ENCODE peak calls at places on chromosome 11, in six cellular contexts. T, S, U, Z, D and H are unnamed samples.

GRCh38 chr11:27282806-27283205 is 80.2 kb downstream of the CCDC34 start:
- DNase-seq in S (no peak), D (no peak), Z (no peak), T (no peak), U (no peak), H (no peak)

GRCh38 chr11:45076761-45077160 is 69.7 kb upstream of the PRDM11 start:
- DNase-seq in T (no peak), D (no peak), Z (no peak), S (no peak), U (no peak), H (no peak)

GRCh38 chr11:2869561-2870427 is 15.8 kb downstream of the CDKN1C start:
- DNase-seq in S (no peak), Z (no peak), D (no peak), U (no peak), T (no peak), H (no peak)

GRCh38 chr11:44886765-44887164 is 63.9 kb downstream of the TP53I11 start:
- DNase-seq in D (peak; percentile 6), T (no peak), S (no peak), U (no peak), Z (no peak), H (no peak)

GRCh38 chr11:86629070-86629706 is 43.2 kb downstream of the ME3 start:
- DNase-seq in T (no peak), U (no peak), Z (no peak), S (no peak), D (no peak), H (no peak)

GRCh38 chr11:130202009-130202817 is 42.6 kb downstream of the ST14 start:
- DNase-seq in U (no peak), Z (no peak), S (no peak), T (no peak), D (no peak), H (no peak)

GRCh38 chr11:76206077-76206326 is 300 bp downstream of the WNT11 start:
- DNase-seq in T (no peak), S (no peak), D (no peak), U (no peak), Z (no peak), H (no peak)

GRCh38 chr11:18723991-18724390 is 2.0 kb downstream of the IGSF22 start:
- DNase-seq in U (no peak), Z (no peak), T (no peak), D (no peak), S (no peak), H (no peak)

GRCh38 chr11:61122761-61123160 is 20.5 kb downstream of the CD5 start:
- DNase-seq in U (no peak), D (no peak), T (no peak), Z (no peak), S (no peak), H (no peak)

GRCh38 chr11:61022311-61023085 is 51.0 kb downstream of the CD6 start:
- DNase-seq in S (no peak), Z (no peak), U (no peak), T (no peak), D (no peak), H (no peak)

GRCh38 chr11:46347637-46348311 is 511 bp downstream of the DGKZ start:
- DNase-seq in Z (no peak), U (no peak), S (peak; percentile 54), T (peak; percentile 21), D (no peak), H (no peak)

GRCh38 chr11:134564472-134565200 is 152.6 kb upstream of the B3GAT1 start:
- DNase-seq in S (no peak), U (no peak), D (no peak), T (no peak), Z (no peak), H (no peak)

GRCh38 chr11:69437001-69437875 is 44.2 kb upstream of the LINC01488 start:
- DNase-seq in S (no peak), D (no peak), Z (no peak), T (peak; percentile 94), U (peak; percentile 96), H (no peak)

GRCh38 chr11:17498475-17498874 is 21.8 kb upstream of the ABCC8 start:
- DNase-seq in Z (no peak), T (no peak), S (no peak), D (no peak), U (no peak), H (no peak)

GRCh38 chr11:104164028-104164520 is at the start of gene PDGFD:
- DNase-seq in T (peak; percentile 79), S (peak; percentile 59), Z (peak; percentile 37), D (peak; percentile 33), U (peak; percentile 16), H (peak; percentile 62)

GRCh38 chr11:73047773-73048371 is 94.2 kb downstream of the FCHSD2 start:
- DNase-seq in U (no peak), Z (no peak), S (no peak), T (no peak), D (no peak), H (peak; percentile 17)

GRCh38 chr11:121063728-121064127 is 37.3 kb upstream of the TECTA start:
- DNase-seq in Z (no peak), T (no peak), U (no peak), S (no peak), D (no peak), H (no peak)

GRCh38 chr11:42552786-42553185 is 759.0 kb upstream of the API5 start:
- DNase-seq in D (no peak), S (no peak), Z (no peak), U (no peak), T (no peak), H (no peak)

GRCh38 chr11:65121447-65121864 is 478 bp downstream of the FAU start:
- DNase-seq in Z (no peak), T (no peak), S (no peak), D (no peak), U (no peak), H (no peak)

GRCh38 chr11:95067042-95067827 is 516 bp downstream of the SRSF8 start:
- DNase-seq in Z (no peak), D (peak; percentile 38), T (peak; percentile 82), U (peak; percentile 51), S (peak; percentile 90), H (peak; percentile 64)

GRCh38 chr11:114762437-114762836 is 84.1 kb downstream of the NXPE2 start:
- DNase-seq in Z (peak; percentile 16), T (peak; percentile 44), U (peak; percentile 24), D (no peak), S (peak; percentile 60), H (peak; percentile 15)

GRCh38 chr11:64534391-64534801 is 56.6 kb upstream of the SLC22A12 start:
- DNase-seq in Z (no peak), U (no peak), S (no peak), D (no peak), T (no peak), H (no peak)

GRCh38 chr11:62666259-62666926 is 1.3 kb downstream of the CSKMT start:
- DNase-seq in Z (no peak), T (no peak), D (no peak), S (no peak), U (no peak), H (peak; percentile 13)

GRCh38 chr11:67292671-67293070 is 3.6 kb downstream of the ANKRD13D start:
- DNase-seq in T (no peak), U (no peak), Z (no peak), D (no peak), S (no peak), H (no peak)

GRCh38 chr11:74949748-74950127 is 672 bp downstream of the SPCS2 start:
- DNase-seq in T (no peak), U (no peak), Z (no peak), D (no peak), S (no peak), H (no peak)

GRCh38 chr11:50174189-50174588 is 141.5 kb downstream of the OR4C45 start:
- DNase-seq in D (no peak), Z (no peak), U (peak; percentile 0), S (no peak), T (no peak), H (no peak)

GRCh38 chr11:16780698-16781550 is 42.5 kb downstream of the C11orf58 start:
- DNase-seq in U (no peak), T (no peak), Z (no peak), D (no peak), S (no peak), H (no peak)

GRCh38 chr11:113296447-113297205 is 17.8 kb upstream of the TTC12 start:
- DNase-seq in Z (no peak), T (no peak), D (no peak), S (no peak), U (no peak), H (no peak)

GRCh38 chr11:8323161-8323935 is 59.7 kb upstream of the LMO1 start:
- DNase-seq in U (no peak), Z (no peak), D (no peak), T (no peak), S (no peak), H (no peak)

GRCh38 chr11:87036756-87037449 is 831 bp upstream of the TMEM135 start:
- DNase-seq in S (no peak), U (no peak), Z (no peak), T (no peak), D (no peak), H (no peak)

GRCh38 chr11:27347949-27348879 is 14.8 kb downstream of the CCDC34 start:
- DNase-seq in Z (no peak), D (no peak), U (no peak), T (no peak), S (no peak), H (no peak)

GRCh38 chr11:117876049-117876340 is 463 bp downstream of the FXYD6 start:
- DNase-seq in U (no peak), D (no peak), T (no peak), S (no peak), Z (no peak), H (no peak)

GRCh38 chr11:122983438-122984185 is 2.0 kb upstream of the BSX start:
- DNase-seq in S (no peak), D (no peak), Z (no peak), U (no peak), T (no peak), H (no peak)

GRCh38 chr11:116928845-116929244 is 91.4 kb upstream of the APOA1 start:
- DNase-seq in Z (no peak), U (no peak), S (no peak), D (no peak), T (no peak), H (no peak)